ENCODE peak calls at places on chromosomes 1 and 21, in nine cellular contexts. Q, E, J, B, V, Y, Z, F and T are unnamed samples.

GRCh38 chr1:238336531-238336930 is 445.8 kb upstream of the ZP4 start:
- DNase-seq in Q (no peak), E (no peak), J (no peak), B (no peak), V (no peak), Y (no peak), Z (no peak), F (no peak), T (no peak)

GRCh38 chr1:208924011-208924410 is 659.5 kb upstream of the CAMK1G start:
- DNase-seq in Q (no peak), E (no peak), J (no peak), B (peak; percentile 78), V (no peak), Y (no peak), Z (no peak), F (no peak), T (no peak)

GRCh38 chr1:16111771-16112557 is 38.5 kb upstream of the FAM131C start:
- DNase-seq in Q (no peak), E (peak; percentile 27), J (no peak), B (peak; percentile 94), V (no peak), Y (no peak), Z (no peak), F (no peak), T (no peak)

GRCh38 chr1:168520052-168520751 is 23.6 kb downstream of the XCL2 start:
- DNase-seq in Q (no peak), E (no peak), J (no peak), B (no peak), V (no peak), Y (no peak), Z (no peak), F (no peak), T (no peak)

GRCh38 chr1:61887076-61887867 is 145.0 kb downstream of the PATJ start:
- DNase-seq in Q (no peak), E (no peak), J (no peak), B (peak; percentile 34), V (no peak), Y (no peak), Z (no peak), F (no peak), T (no peak)

GRCh38 chr1:165903672-165904071 is 76.3 kb downstream of the UCK2 start:
- DNase-seq in Q (no peak), E (no peak), J (no peak), B (peak; percentile 77), V (peak; percentile 36), Y (no peak), Z (no peak), F (no peak), T (no peak)

GRCh38 chr1:183673605-183674150 is 20.6 kb upstream of the APOBEC4 start:
- DNase-seq in Q (no peak), E (no peak), J (no peak), B (peak; percentile 19), V (no peak), Y (no peak), Z (no peak), F (no peak), T (no peak)

GRCh38 chr1:174160109-174160473 is 771 bp downstream of the RABGAP1L start:
- DNase-seq in Q (peak; percentile 72), E (peak; percentile 51), J (peak; percentile 8), B (peak; percentile 50), V (peak; percentile 80), Y (peak; percentile 79), Z (peak; percentile 10), F (peak; percentile 32), T (peak; percentile 29)

DNA sequence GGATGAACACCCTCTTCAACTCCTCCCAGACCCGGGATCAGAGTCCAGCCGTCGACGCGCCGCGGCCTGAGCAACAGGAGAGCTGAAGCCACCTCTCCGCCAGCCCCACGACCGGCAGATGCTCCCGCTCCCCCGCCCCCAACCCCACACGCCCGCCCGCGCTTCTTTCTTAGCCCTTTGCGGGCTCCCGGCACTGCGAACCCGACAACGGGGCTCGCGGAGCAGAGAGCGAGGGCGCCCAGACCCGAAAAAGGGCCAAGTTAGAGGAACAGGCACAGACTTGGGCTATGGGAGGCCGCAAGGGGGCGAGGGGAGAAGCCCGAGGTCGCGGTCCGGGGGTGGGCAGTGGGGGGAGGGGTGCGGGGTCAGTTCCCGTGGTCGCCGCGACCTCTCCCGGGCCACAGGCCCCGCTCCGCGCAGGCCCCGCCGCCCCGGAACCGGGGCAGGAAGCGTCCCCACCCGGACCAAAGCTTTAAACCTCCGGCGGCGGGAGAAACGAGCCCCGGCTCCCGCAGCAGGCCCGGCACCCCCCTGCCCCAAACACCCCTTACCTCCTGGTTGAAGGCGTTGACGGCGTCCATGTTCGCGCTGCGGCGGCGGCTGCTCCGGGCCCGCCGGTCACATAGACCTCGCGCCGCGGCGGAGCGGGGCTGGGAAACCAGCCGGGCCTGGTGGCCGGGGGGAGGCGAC is 661 bp downstream of the SCAF4 start:
- DNase-seq in Q (peak; percentile 91), E (peak; percentile 72), J (peak; percentile 37), B (peak; percentile 39), V (peak; percentile 72), Y (peak; percentile 70), Z (peak; percentile 41), F (no peak), T (no peak)
- TF ChIP-seq CTCF in Q (no peak), E (no peak), J (no peak), B (no peak), V (peak; percentile 6), Y (peak; percentile 9), Z (peak; percentile 49), F (no peak), T (no peak)

GRCh38 chr1:6440198-6441126 is 15.9 kb downstream of the ESPN start:
- DNase-seq in Q (peak; percentile 94), E (peak; percentile 80), J (peak; percentile 73), B (peak; percentile 43), V (peak; percentile 87), Y (no peak), Z (peak; percentile 55), F (no peak), T (peak; percentile 47)
- TF ChIP-seq CTCF in Q (peak; percentile 27), E (peak; percentile 43), J (peak; percentile 27), B (no peak), V (peak; percentile 33), Y (no peak), Z (peak; percentile 65), F (peak; percentile 19), T (no peak)

DNA sequence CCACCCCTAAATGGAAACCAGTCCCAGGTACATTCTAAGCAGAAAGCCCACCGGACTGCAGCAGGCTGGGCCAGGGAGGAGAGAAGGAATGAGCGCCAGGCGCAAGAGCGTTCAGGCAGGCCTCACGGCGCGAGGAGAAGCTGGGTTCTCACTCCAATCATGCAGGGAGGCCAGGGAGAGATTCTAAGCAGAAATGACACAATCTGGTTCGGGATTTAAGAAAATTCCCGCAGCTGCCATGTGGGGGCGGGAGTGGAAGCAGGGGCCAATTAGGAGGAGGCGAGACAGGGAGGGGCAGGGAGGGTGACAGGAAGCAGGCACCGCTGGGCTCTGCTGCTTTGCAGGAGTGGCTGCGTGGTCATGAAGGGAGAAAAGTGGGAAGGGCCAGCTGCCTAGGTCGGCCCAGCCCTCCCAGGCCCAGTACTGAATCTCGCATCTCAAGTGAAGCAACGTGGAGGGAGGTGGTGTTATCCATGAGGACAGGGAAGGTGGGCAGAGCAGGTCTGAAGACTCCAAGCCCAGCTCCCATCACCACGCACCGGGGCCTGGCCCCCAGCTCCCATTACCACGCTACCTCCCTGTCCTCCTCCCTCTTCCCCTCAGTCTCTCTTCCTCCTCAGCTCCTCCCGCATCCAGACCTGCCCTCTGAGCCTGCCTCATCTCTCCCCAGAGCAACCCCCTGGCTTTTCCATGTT is 11.8 kb downstream of the NPHP4 start:
- DNase-seq in Q (no peak), E (no peak), J (no peak), B (peak; percentile 18), V (no peak), Y (peak; percentile 82), Z (no peak), F (peak; percentile 41), T (no peak)
- TF ChIP-seq CTCF in Q (no peak), E (no peak), J (no peak), B (no peak), V (no peak), Y (no peak), Z (no peak), F (peak; percentile 15), T (no peak)

GRCh38 chr1:181423301-181423918 is 59.9 kb upstream of the CACNA1E start:
- DNase-seq in Q (no peak), E (peak; percentile 60), J (peak; percentile 46), B (peak; percentile 20), V (peak; percentile 21), Y (no peak), Z (peak; percentile 33), F (no peak), T (no peak)
- TF ChIP-seq CTCF in Q (no peak), E (peak; percentile 55), J (peak; percentile 69), B (peak; percentile 24), V (peak; percentile 24), Y (peak; percentile 19), Z (peak; percentile 66), F (no peak), T (no peak)

GRCh38 chr1:114315601-114316000 is 161.9 kb upstream of the SYT6 start:
- DNase-seq in Q (no peak), E (no peak), J (no peak), B (peak; percentile 20), V (no peak), Y (no peak), Z (no peak), F (no peak), T (no peak)

GRCh38 chr1:114314576-114314975 is 160.9 kb upstream of the SYT6 start:
- DNase-seq in Q (no peak), E (no peak), J (no peak), B (no peak), V (no peak), Y (no peak), Z (no peak), F (no peak), T (no peak)

GRCh38 chr1:114316204-114316603 is 162.5 kb upstream of the SYT6 start:
- DNase-seq in Q (no peak), E (no peak), J (no peak), B (no peak), V (no peak), Y (no peak), Z (no peak), F (no peak), T (no peak)

GRCh38 chr1:114310771-114311251 is 157.1 kb upstream of the SYT6 start:
- DNase-seq in Q (no peak), E (no peak), J (no peak), B (peak; percentile 88), V (no peak), Y (no peak), Z (no peak), F (no peak), T (no peak)

DNA sequence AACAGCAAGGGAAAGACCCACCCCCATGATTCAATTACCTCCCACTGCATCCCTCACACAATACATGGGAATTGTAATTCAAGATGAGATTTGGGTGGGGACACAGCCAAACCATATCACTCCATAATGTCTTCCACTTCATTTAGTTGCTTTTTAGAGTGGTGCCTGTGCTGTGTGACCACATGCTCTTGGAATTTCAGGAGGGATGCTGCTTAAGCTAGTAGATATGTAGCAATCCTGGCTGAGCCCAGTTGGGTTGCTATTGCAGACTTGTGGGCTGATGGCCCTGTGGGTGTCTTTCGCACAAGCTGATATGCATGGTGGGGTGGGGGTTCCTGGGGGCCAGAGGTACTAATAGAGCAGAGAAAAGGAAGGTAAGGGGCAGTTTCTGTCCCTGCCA is 160.4 kb upstream of the SYT6 start:
- DNase-seq in Q (no peak), E (no peak), J (no peak), B (peak; percentile 82), V (no peak), Y (no peak), Z (no peak), F (no peak), T (no peak)
- TF ChIP-seq CTCF in Q (no peak), E (no peak), J (no peak), B (no peak), V (no peak), Y (no peak), Z (no peak), F (no peak), T (no peak)

GRCh38 chr1:71593523-71593922 is 512.7 kb upstream of the ZRANB2 start:
- DNase-seq in Q (no peak), E (no peak), J (no peak), B (no peak), V (no peak), Y (no peak), Z (no peak), F (no peak), T (no peak)
- TF ChIP-seq CTCF in Q (no peak), E (no peak), J (no peak), B (no peak), V (no peak), Y (no peak), Z (peak; percentile 20), F (no peak), T (no peak)